ENCODE peak calls at places on chromosomes 12 and 14, in six cellular contexts. O is left ventricle myocardium inferior; W is body of pancreas; R is activated CD8-positive, alpha-beta T cell treated with anti-CD3 and anti-CD28 coated beads for 36 hours; G is GM10248; X is colonic mucosa. C is an unnamed sample.

GRCh38 chr14:94543450-94544123 is 17.7 kb upstream of the SERPINA4 start:
- DNase-seq in G (no peak), R (no peak), O (no peak), W (peak; percentile 56), X (no peak), C (no peak)

GRCh38 chr12:4388662-4389061 is 9.2 kb upstream of the FGF23 start:
- DNase-seq in R (no peak), X (no peak), O (no peak), W (no peak), G (no peak), C (no peak)

GRCh38 chr14:68919129-68919927 is 59.8 kb downstream of the ACTN1 start:
- DNase-seq in R (no peak), X (no peak), G (no peak), W (no peak), O (no peak), C (no peak)

GRCh38 chr12:58765653-58766554 is 154.4 kb downstream of the LRIG3 start:
- DNase-seq in X (no peak), R (no peak), G (no peak), O (no peak), W (peak; percentile 59), C (no peak)

GRCh38 chr12:101021911-101022388 is 188.1 kb downstream of the SLC5A8 start:
- DNase-seq in O (no peak), G (no peak), X (no peak), R (no peak), W (no peak), C (peak; percentile 85)

GRCh38 chr12:101935769-101936741 is 58.7 kb downstream of the DRAM1 start:
- DNase-seq in X (no peak), W (peak; percentile 26), R (peak; percentile 5), G (peak; percentile 55), O (peak; percentile 65), C (peak; percentile 88)

GRCh38 chr12:3496964-3497363 is 6.0 kb downstream of the PRMT8 start:
- DNase-seq in X (no peak), O (no peak), W (peak; percentile 55), G (no peak), R (peak; percentile 6), C (no peak)

GRCh38 chr12:75947171-75947723 is 84.3 kb downstream of the PHLDA1 start:
- DNase-seq in G (no peak), X (no peak), W (no peak), R (no peak), O (no peak), C (no peak)

GRCh38 chr12:11765817-11766794 is 116.6 kb downstream of the ETV6 start:
- DNase-seq in W (no peak), X (no peak), G (peak; percentile 64), O (no peak), R (peak; percentile 91), C (peak; percentile 35)

GRCh38 chr14:89085154-89086059 is 261.0 kb downstream of the TTC8 start:
- DNase-seq in O (peak; percentile 38), W (no peak), G (no peak), X (no peak), R (no peak), C (no peak)

GRCh38 chr12:124722871-124723270 is 140.8 kb downstream of the SCARB1 start:
- DNase-seq in W (no peak), O (no peak), X (no peak), G (no peak), R (no peak), C (no peak)

GRCh38 chr12:122366685-122367475 is 55.6 kb downstream of the CLIP1 start:
- DNase-seq in W (no peak), G (no peak), O (no peak), R (peak; percentile 22), X (no peak), C (peak; percentile 93)

GRCh38 chr14:94011795-94012194 is 14.3 kb upstream of the OTUB2 start:
- DNase-seq in W (no peak), G (no peak), R (no peak), X (no peak), O (no peak), C (peak; percentile 41)

GRCh38 chr12:6688543-6688999 is 604 bp downstream of the ZNF384 start:
- DNase-seq in O (no peak), X (peak; percentile 84), W (peak; percentile 50), R (peak; percentile 67), G (no peak), C (no peak)

GRCh38 chr12:24991209-24992049 is 42.5 kb upstream of the BCAT1 start:
- DNase-seq in W (no peak), O (no peak), G (peak; percentile 63), X (no peak), R (no peak), C (peak; percentile 52)

GRCh38 chr12:3195337-3195736 is 118.2 kb downstream of the TSPAN9 start:
- DNase-seq in X (no peak), G (no peak), W (no peak), O (no peak), R (no peak), C (no peak)

GRCh38 chr12:69240625-69240984 is 1.2 kb downstream of the CPSF6 start:
- DNase-seq in O (no peak), G (peak; percentile 21), X (no peak), R (peak; percentile 60), W (no peak), C (no peak)

GRCh38 chr12:9721394-9722092 is 11.4 kb downstream of the CLECL1 start:
- DNase-seq in X (no peak), O (no peak), W (no peak), G (peak; percentile 47), R (no peak), C (no peak)

GRCh38 chr12:9796346-9796745 is 30.9 kb upstream of the KLRF1 start:
- DNase-seq in X (no peak), W (no peak), G (no peak), R (peak; percentile 39), O (no peak), C (no peak)

GRCh38 chr12:2641209-2641608 is 153.6 kb upstream of the FKBP4 start:
- DNase-seq in R (peak; percentile 31), W (no peak), X (no peak), G (no peak), O (no peak), C (peak; percentile 35)

GRCh38 chr12:14892726-14893442 is 7.2 kb upstream of the MGP start:
- DNase-seq in R (no peak), X (no peak), O (no peak), W (peak; percentile 33), G (no peak), C (peak; percentile 41)

DNA sequence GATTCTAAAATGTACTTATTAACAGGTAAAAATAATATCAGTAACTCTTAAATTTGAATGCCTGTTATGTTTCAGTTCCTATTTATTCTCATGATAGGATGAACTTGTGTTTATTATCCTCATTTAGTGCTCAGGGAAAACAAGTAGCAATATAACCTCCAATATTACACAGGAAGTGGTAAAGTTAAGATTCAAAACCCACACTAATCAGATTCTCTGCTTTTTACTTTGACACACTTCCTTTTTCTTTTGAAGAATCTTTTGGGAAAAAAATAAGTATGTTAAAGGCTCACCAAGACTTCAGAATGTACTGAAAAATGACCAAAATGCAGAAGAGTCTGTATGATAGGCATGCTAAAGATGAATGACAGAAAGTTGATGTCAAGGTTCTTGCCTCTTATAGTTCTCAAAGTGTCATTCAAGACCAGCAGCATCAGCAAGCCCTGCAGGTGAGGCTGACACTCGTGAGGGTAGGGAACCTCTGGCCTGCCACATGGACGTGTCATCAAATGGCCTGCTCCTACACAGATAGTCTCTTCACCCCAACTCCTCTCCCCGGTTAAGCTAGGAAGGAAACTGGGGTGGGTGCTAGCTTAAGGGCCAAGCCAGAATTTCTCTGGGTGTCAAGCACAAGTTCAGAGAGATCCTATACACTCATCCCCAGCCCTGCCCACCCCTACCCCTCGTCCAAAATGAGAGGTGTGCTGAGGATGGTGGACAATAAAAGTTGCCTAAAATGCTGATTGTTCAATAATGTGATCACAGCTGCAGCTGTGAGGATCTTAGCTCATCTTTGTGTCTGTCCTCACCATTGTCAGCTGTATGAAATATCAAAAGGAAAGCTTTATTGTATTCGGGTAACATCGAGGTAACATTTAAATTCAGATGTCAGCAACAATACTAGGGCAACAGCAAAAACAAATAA is 6.3 kb downstream of the TBPL2 start:
- DNase-seq in W (no peak), G (no peak), O (no peak), R (peak; percentile 27), X (no peak), C (no peak)
- TF ChIP-seq CTCF in W (no peak), G (no peak), O (no peak), R (no peak), X (no peak), C (no peak)

GRCh38 chr12:26891704-26892103 is 46.1 kb downstream of the INTS13 start:
- DNase-seq in G (no peak), O (no peak), W (no peak), X (no peak), R (no peak), C (no peak)

GRCh38 chr12:26895672-26896071 is 42.1 kb downstream of the INTS13 start:
- DNase-seq in W (no peak), G (no peak), R (no peak), X (no peak), O (no peak), C (no peak)

GRCh38 chr12:26884765-26885576 is 52.0 kb upstream of the ITPR2 start:
- DNase-seq in W (peak; percentile 94), R (peak; percentile 90), G (peak; percentile 81), O (peak; percentile 60), X (peak; percentile 92), C (peak; percentile 69)

GRCh38 chr12:26890784-26891183 is 47.0 kb downstream of the INTS13 start:
- DNase-seq in R (no peak), G (no peak), W (no peak), X (no peak), O (no peak), C (no peak)
- TF ChIP-seq CTCF in R (no peak), G (no peak), W (no peak), X (no peak), O (no peak), C (no peak)

DNA sequence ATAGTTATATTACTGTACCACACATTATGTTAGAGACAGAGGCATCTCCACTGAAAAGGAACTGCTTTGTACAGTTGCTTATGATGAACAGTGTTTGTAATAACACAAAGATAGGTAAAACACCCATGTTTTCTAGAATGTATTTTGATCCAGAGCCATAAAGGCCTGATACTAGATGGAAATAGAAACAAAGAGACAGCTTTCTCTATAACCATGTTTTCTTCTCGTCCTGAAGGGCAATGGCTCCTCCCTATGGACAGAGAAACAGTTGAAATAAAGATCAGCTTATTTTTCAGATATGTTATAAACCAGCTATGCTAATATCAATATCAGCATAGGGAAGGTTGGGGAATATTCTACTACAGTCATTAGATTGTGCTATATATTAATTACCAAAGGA is 109.2 kb downstream of the ATXN7L3B start:
- DNase-seq in O (no peak), W (no peak), X (no peak), R (no peak), G (no peak), C (no peak)
- TF ChIP-seq CTCF in O (peak; percentile 39), W (peak; percentile 34), X (no peak), R (no peak), G (no peak), C (no peak)

DNA sequence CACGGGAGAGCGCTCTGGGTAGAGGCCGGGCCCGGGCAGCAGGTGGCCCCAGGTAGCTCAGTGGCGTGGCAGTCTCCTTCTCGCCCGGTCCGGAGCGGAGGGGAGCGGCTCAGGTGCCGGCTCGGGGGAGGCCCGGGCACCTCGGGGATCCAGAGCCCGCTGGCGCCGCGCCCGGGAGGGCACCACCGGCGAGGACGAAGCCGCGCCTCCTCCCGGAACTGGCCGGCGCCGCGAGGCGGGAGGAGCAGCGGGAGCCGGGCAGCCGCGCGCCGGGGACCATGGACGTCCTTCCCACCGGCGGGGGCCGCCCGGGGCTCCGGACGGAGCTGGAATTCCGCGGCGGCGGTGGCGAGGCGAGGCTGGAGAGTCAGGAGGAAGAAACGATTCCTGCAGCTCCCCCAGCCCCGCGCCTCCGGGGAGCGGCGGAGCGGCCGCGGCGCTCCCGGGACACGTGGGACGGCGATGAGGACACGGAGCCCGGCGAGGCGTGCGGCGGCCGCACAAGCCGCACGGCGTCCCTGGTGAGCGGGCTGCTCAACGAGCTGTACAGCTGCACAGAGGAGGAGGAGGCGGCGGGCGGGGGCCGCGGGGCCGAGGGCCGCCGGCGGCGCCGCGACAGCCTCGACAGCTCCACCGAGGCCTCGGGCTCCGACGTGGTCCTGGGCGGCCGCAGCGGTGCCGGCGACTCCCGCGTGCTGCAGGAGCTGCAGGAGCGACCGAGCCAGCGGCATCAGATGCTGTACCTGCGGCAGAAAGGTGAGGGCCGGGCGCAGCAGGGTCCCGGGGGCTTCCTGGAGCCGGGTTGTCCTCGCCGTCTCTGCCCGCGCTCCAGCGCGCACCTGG is 21.5 kb upstream of the GNS start:
- DNase-seq in O (peak; percentile 45), W (peak; percentile 90), X (peak; percentile 68), R (peak; percentile 16), G (peak; percentile 47), C (no peak)
- TF ChIP-seq CTCF in O (no peak), W (peak; percentile 27), X (no peak), R (no peak), G (no peak), C (no peak)

C was measured in HFFc6.